ENCODE peak calls at places on chromosome 2, in six cellular contexts. Q is kidney tubule cell, W is NCI-H1092, R is coronary artery, O is NCI-H187, L is foreskin melanocyte. I is an unnamed sample.

GRCh38 chr2:28583899-28584553 is 88.2 kb downstream of the PLB1 start:
- DNase-seq in R (peak; percentile 89), W (no peak), L (peak; percentile 86), O (no peak), Q (peak; percentile 96), I (peak; percentile 50)

GRCh38 chr2:159600752-159601151 is 15.6 kb downstream of the BAZ2B start:
- DNase-seq in O (no peak), W (no peak), R (no peak), Q (peak; percentile 72), L (no peak), I (no peak)

GRCh38 chr2:239630618-239631286 is 229.9 kb upstream of the HDAC4 start:
- DNase-seq in L (no peak), W (no peak), R (no peak), Q (peak; percentile 47), O (no peak), I (no peak)

GRCh38 chr2:186841940-186842339 is 7.0 kb downstream of the ZSWIM2 start:
- DNase-seq in O (no peak), W (no peak), R (no peak), Q (no peak), L (no peak), I (no peak)

GRCh38 chr2:26298286-26298637 is 47.7 kb upstream of the SELENOI start:
- DNase-seq in R (no peak), O (no peak), Q (no peak), L (no peak), W (no peak), I (no peak)

GRCh38 chr2:135162377-135162776 is 110.3 kb downstream of the RAB3GAP1 start:
- DNase-seq in O (no peak), L (no peak), R (no peak), W (no peak), Q (no peak), I (no peak)

GRCh38 chr2:62663443-62663842 is 42.1 kb upstream of the EHBP1 start:
- DNase-seq in L (no peak), W (no peak), Q (no peak), O (no peak), R (no peak), I (no peak)

GRCh38 chr2:239465017-239466001 is 64.5 kb upstream of the HDAC4 start:
- DNase-seq in W (no peak), L (peak; percentile 99), O (no peak), Q (peak; percentile 71), R (peak; percentile 79), I (peak; percentile 74)

GRCh38 chr2:112481528-112482228 is at the start of gene TTL:
- DNase-seq in L (peak; percentile 55), Q (peak; percentile 78), O (peak; percentile 31), R (peak; percentile 78), W (peak; percentile 53), I (peak; percentile 61)

GRCh38 chr2:37683926-37684780 is 12.7 kb upstream of the CDC42EP3 start:
- DNase-seq in O (no peak), R (no peak), Q (no peak), L (no peak), W (no peak), I (no peak)

GRCh38 chr2:209525834-209526281 is 102.0 kb downstream of the MAP2 start:
- DNase-seq in Q (peak; percentile 77), O (no peak), R (no peak), L (peak; percentile 93), W (no peak), I (peak; percentile 29)

GRCh38 chr2:63047534-63048281 is 2.9 kb upstream of the OTX1 start:
- DNase-seq in W (no peak), R (no peak), L (no peak), O (no peak), Q (no peak), I (no peak)

GRCh38 chr2:29113891-29114321 is 1.3 kb upstream of the CLIP4 start:
- DNase-seq in L (peak; percentile 23), R (no peak), W (no peak), Q (peak; percentile 94), O (peak; percentile 74), I (peak; percentile 81)

GRCh38 chr2:160306985-160307384 is 106.9 kb upstream of the ITGB6 start:
- DNase-seq in Q (no peak), O (no peak), L (peak; percentile 95), W (no peak), R (no peak), I (peak; percentile 87)

GRCh38 chr2:51855683-51856082 is 823.8 kb upstream of the NRXN1 start:
- DNase-seq in R (no peak), Q (no peak), L (no peak), O (no peak), W (no peak), I (no peak)